ENCODE peak calls at places on chromosomes 6 and 20, in six cellular contexts. One of them, this sample, is unnamed.
A peak's percentile ranks its signal among the peaks of the same experiment; 100 is the strongest.

GRCh38 chr20:64185276-64185900 is 21.1 kb downstream of the MYT1 start:
- DNase-seq in MM.1S: no peak
- DNase-seq in breast epithelium: no peak
- DNase-seq in A549: no peak
- DNase-seq in GM13977: no peak
- DNase-seq in nephron progenitor cell: no peak
- DNase-seq in this sample: no peak

GRCh38 chr6:19368511-19368910 is 468.7 kb upstream of the ID4 start:
- DNase-seq in breast epithelium: no peak
- DNase-seq in GM13977: no peak
- DNase-seq in A549: no peak
- DNase-seq in MM.1S: no peak
- DNase-seq in nephron progenitor cell: no peak
- DNase-seq in this sample: no peak

GRCh38 chr6:89154131-89154530 is 8.3 kb downstream of the PM20D2 start:
- DNase-seq in breast epithelium: no peak
- DNase-seq in GM13977: no peak
- DNase-seq in MM.1S: no peak
- DNase-seq in A549: no peak
- DNase-seq in nephron progenitor cell: no peak
- DNase-seq in this sample: no peak

GRCh38 chr6:53032853-53033252 is 32.4 kb upstream of the FBXO9 start:
- DNase-seq in MM.1S: no peak
- DNase-seq in GM13977: no peak
- DNase-seq in breast epithelium: no peak
- DNase-seq in nephron progenitor cell: no peak
- DNase-seq in A549: no peak
- DNase-seq in this sample: no peak

GRCh38 chr6:127641905-127642304 is 64.9 kb downstream of the C6orf58 start:
- DNase-seq in breast epithelium: no peak
- DNase-seq in A549: peak; percentile 15
- DNase-seq in MM.1S: peak; percentile 10
- DNase-seq in GM13977: peak; percentile 12
- DNase-seq in nephron progenitor cell: peak; percentile 26
- DNase-seq in this sample: no peak

GRCh38 chr20:48782073-48782472 is 45.7 kb downstream of the PREX1 start:
- DNase-seq in MM.1S: no peak
- DNase-seq in A549: no peak
- DNase-seq in nephron progenitor cell: no peak
- DNase-seq in GM13977: no peak
- DNase-seq in breast epithelium: no peak
- DNase-seq in this sample: no peak

GRCh38 chr20:47432251-47433210 is 69.2 kb upstream of the NCOA3 start:
- DNase-seq in MM.1S: no peak
- DNase-seq in nephron progenitor cell: no peak
- DNase-seq in breast epithelium: no peak
- DNase-seq in GM13977: no peak
- DNase-seq in A549: no peak
- DNase-seq in this sample: no peak

GRCh38 chr6:55433446-55434130 is 106.3 kb downstream of the GFRAL start:
- DNase-seq in breast epithelium: no peak
- DNase-seq in nephron progenitor cell: no peak
- DNase-seq in MM.1S: no peak
- DNase-seq in GM13977: no peak
- DNase-seq in A549: no peak
- DNase-seq in this sample: no peak

GRCh38 chr6:18343741-18344140 is 43.4 kb upstream of the RNF144B start:
- DNase-seq in breast epithelium: no peak
- DNase-seq in MM.1S: no peak
- DNase-seq in GM13977: no peak
- DNase-seq in nephron progenitor cell: no peak
- DNase-seq in A549: no peak
- DNase-seq in this sample: no peak

GRCh38 chr6:35522660-35523658 is 10.3 kb upstream of the TULP1 start:
- DNase-seq in A549: peak; percentile 65
- DNase-seq in GM13977: peak; percentile 84
- DNase-seq in nephron progenitor cell: peak; percentile 90
- DNase-seq in breast epithelium: peak; percentile 59
- DNase-seq in MM.1S: peak; percentile 56
- DNase-seq in this sample: peak; percentile 80

GRCh38 chr20:51457281-51457932 is 85.1 kb downstream of the NFATC2 start:
- DNase-seq in MM.1S: no peak
- DNase-seq in A549: peak; percentile 40
- DNase-seq in breast epithelium: peak; percentile 34
- DNase-seq in GM13977: no peak
- DNase-seq in nephron progenitor cell: no peak
- DNase-seq in this sample: no peak

GRCh38 chr6:56329296-56330050 is 82.1 kb upstream of the COL21A1 start:
- DNase-seq in breast epithelium: no peak
- DNase-seq in MM.1S: no peak
- DNase-seq in A549: no peak
- DNase-seq in GM13977: no peak
- DNase-seq in nephron progenitor cell: no peak
- DNase-seq in this sample: no peak

GRCh38 chr6:106512958-106513480 is 116.3 kb downstream of the RTN4IP1 start:
- DNase-seq in breast epithelium: no peak
- DNase-seq in GM13977: peak; percentile 40
- DNase-seq in MM.1S: no peak
- DNase-seq in A549: no peak
- DNase-seq in nephron progenitor cell: no peak
- DNase-seq in this sample: no peak

DNA sequence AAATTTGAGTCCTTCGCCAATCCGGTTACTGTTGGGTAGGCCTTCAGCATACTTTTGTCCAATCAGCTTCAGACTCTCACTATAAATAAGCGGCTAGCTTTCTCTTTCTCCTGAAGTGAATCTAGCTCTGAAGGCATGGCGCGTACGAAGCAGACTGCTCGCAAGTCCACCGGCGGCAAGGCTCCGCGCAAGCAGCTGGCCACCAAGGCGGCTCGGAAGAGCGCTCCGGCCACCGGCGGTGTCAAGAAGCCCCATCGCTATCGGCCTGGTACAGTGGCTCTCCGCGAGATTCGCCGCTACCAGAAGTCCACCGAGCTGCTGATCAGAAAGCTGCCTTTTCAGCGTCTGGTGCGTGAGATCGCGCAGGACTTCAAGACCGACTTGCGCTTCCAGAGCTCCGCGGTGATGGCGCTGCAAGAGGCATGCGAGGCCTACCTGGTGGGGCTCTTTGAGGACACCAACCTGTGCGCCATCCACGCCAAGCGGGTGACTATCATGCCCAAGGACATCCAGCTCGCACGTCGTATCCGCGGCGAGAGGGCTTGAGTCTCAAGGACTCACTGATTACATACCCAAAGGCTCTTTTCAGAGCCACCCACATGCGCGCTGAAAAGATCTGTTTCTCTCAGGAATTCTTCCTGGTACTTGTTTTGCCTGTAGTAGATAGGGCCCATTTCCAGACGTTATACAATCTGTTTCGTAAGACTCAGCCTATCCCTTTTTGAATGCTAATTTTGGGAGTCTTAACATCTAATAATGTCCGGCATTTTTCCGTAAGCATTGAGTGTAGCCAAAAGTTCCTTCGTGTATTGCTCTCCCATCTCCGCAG is 102.0 kb downstream of the OR2B2 start:
- DNase-seq in A549: peak; percentile 80
- DNase-seq in GM13977: peak; percentile 79
- DNase-seq in MM.1S: peak; percentile 97
- DNase-seq in breast epithelium: peak; percentile 74
- DNase-seq in nephron progenitor cell: peak; percentile 68
- DNase-seq in this sample: no peak
- TF ChIP-seq CTCF in A549: no peak
- TF ChIP-seq CTCF in GM13977: peak; percentile 34
- TF ChIP-seq CTCF in MM.1S: peak; percentile 15
- TF ChIP-seq CTCF in breast epithelium: no peak
- TF ChIP-seq CTCF in nephron progenitor cell: no peak
- TF ChIP-seq CTCF in this sample: no peak

DNA sequence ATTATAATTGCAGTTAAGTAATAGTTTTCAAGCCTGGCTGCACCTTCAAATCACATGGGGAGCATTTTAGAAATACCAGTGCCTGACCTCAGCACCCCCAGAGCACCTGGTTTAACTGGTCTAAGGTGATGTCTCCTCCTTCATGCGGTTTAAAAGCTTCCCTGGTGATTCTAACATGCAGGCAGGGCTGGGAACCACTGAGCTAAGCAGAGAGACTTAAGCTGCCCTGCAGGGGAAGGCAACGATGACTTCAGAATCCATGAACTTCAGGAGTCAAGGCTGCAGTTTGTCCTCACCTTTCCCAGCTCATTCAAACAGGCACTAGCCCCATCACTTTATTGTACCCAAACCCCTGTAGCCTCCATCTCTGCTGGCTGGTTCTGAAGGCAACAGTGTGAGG is 6.1 kb upstream of the DTNBP1 start:
- DNase-seq in GM13977: no peak
- DNase-seq in A549: no peak
- DNase-seq in nephron progenitor cell: no peak
- DNase-seq in breast epithelium: no peak
- DNase-seq in MM.1S: no peak
- DNase-seq in this sample: no peak
- TF ChIP-seq CTCF in GM13977: no peak
- TF ChIP-seq CTCF in A549: no peak
- TF ChIP-seq CTCF in nephron progenitor cell: no peak
- TF ChIP-seq CTCF in breast epithelium: no peak
- TF ChIP-seq CTCF in MM.1S: no peak
- TF ChIP-seq CTCF in this sample: no peak

GRCh38 chr6:33764036-33764435 is 17.3 kb upstream of the IP6K3 start:
- DNase-seq in breast epithelium: no peak
- DNase-seq in GM13977: no peak
- DNase-seq in MM.1S: no peak
- DNase-seq in A549: no peak
- DNase-seq in nephron progenitor cell: no peak
- DNase-seq in this sample: no peak
- TF ChIP-seq CTCF in breast epithelium: no peak
- TF ChIP-seq CTCF in GM13977: no peak
- TF ChIP-seq CTCF in MM.1S: no peak
- TF ChIP-seq CTCF in A549: no peak
- TF ChIP-seq CTCF in nephron progenitor cell: no peak
- TF ChIP-seq CTCF in this sample: no peak

DNA sequence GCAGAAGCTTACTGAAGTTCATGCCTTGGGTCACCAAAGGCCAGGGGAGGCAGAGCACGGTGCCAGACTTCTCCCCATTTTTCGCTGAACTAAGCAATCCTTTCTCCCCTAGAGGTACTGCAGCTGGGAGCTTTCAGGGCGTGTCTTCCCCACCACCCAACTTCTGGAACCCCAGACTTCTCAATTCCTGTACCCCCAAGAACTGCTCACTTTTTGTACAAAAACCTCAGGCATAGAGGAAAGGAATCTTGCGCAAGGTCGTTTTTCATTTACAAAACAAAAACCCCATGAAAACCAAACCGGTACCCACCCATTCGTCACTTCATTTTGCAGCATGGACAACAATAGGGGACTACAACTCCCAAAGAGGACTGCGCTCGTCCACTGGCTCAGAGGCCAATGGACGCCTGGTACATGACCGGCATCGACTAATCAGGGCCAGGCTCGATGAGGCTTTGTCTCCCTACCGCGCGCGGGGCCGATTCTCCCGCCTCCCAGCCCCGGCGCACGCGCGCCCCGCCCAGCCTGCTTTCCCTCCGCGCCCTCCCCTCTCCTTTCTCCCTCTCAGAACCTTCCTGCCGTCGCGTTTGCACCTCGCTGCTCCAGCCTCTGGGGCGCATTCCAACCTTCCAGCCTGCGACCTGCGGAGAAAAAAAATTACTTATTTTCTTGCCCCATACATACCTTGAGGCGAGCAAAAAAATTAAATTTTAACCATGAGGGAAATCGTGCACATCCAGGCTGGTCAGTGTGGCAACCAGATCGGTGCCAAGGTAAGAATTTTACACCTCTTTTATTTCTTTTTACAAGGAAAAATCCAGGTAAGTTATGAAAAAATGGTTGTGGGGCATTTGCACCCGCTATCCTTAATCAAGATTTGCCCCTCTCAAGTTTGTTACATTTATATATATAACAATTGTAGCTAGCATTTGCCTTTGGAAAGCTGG is at the start of gene TUBB:
- DNase-seq in MM.1S: peak; percentile 98
- DNase-seq in GM13977: peak; percentile 92
- DNase-seq in breast epithelium: peak; percentile 97
- DNase-seq in A549: peak; percentile 78
- DNase-seq in nephron progenitor cell: peak; percentile 96
- DNase-seq in this sample: peak; percentile 97
- TF ChIP-seq CTCF in MM.1S: no peak
- TF ChIP-seq CTCF in GM13977: no peak
- TF ChIP-seq CTCF in breast epithelium: peak; percentile 34
- TF ChIP-seq CTCF in A549: no peak
- TF ChIP-seq CTCF in nephron progenitor cell: no peak
- TF ChIP-seq CTCF in this sample: peak; percentile 46

GRCh38 chr6:33851959-33852358 is 48.2 kb upstream of the MLN start:
- DNase-seq in nephron progenitor cell: peak; percentile 75
- DNase-seq in breast epithelium: no peak
- DNase-seq in GM13977: no peak
- DNase-seq in MM.1S: no peak
- DNase-seq in A549: peak; percentile 31
- DNase-seq in this sample: no peak
- TF ChIP-seq CTCF in nephron progenitor cell: peak; percentile 57
- TF ChIP-seq CTCF in breast epithelium: peak; percentile 19
- TF ChIP-seq CTCF in GM13977: no peak
- TF ChIP-seq CTCF in MM.1S: peak; percentile 42
- TF ChIP-seq CTCF in A549: peak; percentile 36
- TF ChIP-seq CTCF in this sample: peak; percentile 66

GRCh38 chr6:44253307-44254101 is 3.8 kb downstream of the SLC35B2 start:
- DNase-seq in nephron progenitor cell: peak; percentile 59
- DNase-seq in GM13977: no peak
- DNase-seq in MM.1S: peak; percentile 39
- DNase-seq in breast epithelium: no peak
- DNase-seq in A549: no peak
- DNase-seq in this sample: no peak
- TF ChIP-seq CTCF in nephron progenitor cell: peak; percentile 37
- TF ChIP-seq CTCF in GM13977: peak; percentile 76
- TF ChIP-seq CTCF in MM.1S: peak; percentile 49
- TF ChIP-seq CTCF in breast epithelium: peak; percentile 18
- TF ChIP-seq CTCF in A549: peak; percentile 40
- TF ChIP-seq CTCF in this sample: peak; percentile 72

DNA sequence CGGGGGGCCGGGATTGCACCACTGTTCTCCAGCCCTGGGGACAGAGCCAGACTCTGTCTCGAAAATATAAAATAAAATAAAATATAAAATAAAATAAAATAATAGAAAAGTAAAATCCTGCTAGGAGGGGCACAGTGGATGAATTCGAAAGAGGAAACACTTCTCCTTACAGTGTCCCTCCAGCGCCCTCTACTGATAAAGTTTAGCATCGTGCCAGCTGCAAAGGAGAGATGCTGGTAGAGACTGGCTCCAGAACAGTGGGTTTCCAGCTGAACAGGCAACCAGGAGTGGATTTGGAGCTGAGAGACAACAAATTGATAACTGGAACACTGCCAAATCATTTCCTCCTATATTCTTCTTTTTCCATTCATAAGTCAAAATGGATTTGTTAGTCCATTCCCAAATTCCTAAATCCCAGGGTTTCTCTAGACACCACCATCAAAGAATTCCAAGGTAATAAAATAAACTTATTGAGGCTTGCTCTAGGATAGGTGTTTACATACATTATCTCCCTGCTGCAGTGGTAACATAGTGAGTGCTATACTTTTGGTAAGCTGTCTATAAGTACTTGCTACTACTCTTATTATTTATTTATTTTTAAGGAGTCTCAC is 31.7 kb upstream of the TBPL1 start:
- DNase-seq in A549: peak; percentile 65
- DNase-seq in GM13977: peak; percentile 64
- DNase-seq in MM.1S: peak; percentile 84
- DNase-seq in nephron progenitor cell: peak; percentile 85
- DNase-seq in breast epithelium: peak; percentile 57
- DNase-seq in this sample: no peak
- TF ChIP-seq CTCF in A549: peak; percentile 82
- TF ChIP-seq CTCF in GM13977: peak; percentile 83
- TF ChIP-seq CTCF in MM.1S: peak; percentile 74
- TF ChIP-seq CTCF in nephron progenitor cell: peak; percentile 87
- TF ChIP-seq CTCF in breast epithelium: peak; percentile 39
- TF ChIP-seq CTCF in this sample: peak; percentile 88

This sample was measured in type B pancreatic cell.